ENCODE peak calls at places on chromosomes 13 and 19, in seven cellular contexts. One of them, this sample, is unnamed.

GRCh38 chr19:45798995-45799517 is 6.4 kb upstream of the DMWD start:
- DNase-seq in AG04449: peak
- DNase-seq in KG1: peak
- DNase-seq in cardiac muscle cell: peak
- DNase-seq in psoas muscle: peak
- DNase-seq in activated effector memory CD4-positive, alpha-beta T cell treated with anti-CD3 and anti-CD28 coated beads, Interleukin-2, amount 50 U/mL, for 16 hours: peak
- DNase-seq in heart right ventricle: peak
- DNase-seq in this sample: peak

GRCh38 chr19:51123381-51124186 is 1.1 kb upstream of the SIGLEC9 start:
- DNase-seq in psoas muscle: no peak
- DNase-seq in cardiac muscle cell: no peak
- DNase-seq in heart right ventricle: no peak
- DNase-seq in AG04449: no peak
- DNase-seq in activated effector memory CD4-positive, alpha-beta T cell treated with anti-CD3 and anti-CD28 coated beads, Interleukin-2, amount 50 U/mL, for 16 hours: peak
- DNase-seq in KG1: peak
- DNase-seq in this sample: peak

GRCh38 chr13:45851171-45851889 is at the start of gene SIAH3:
- DNase-seq in psoas muscle: no peak
- DNase-seq in AG04449: no peak
- DNase-seq in heart right ventricle: no peak
- DNase-seq in cardiac muscle cell: peak
- DNase-seq in KG1: no peak
- DNase-seq in activated effector memory CD4-positive, alpha-beta T cell treated with anti-CD3 and anti-CD28 coated beads, Interleukin-2, amount 50 U/mL, for 16 hours: no peak
- DNase-seq in this sample: no peak

GRCh38 chr13:110436276-110436675 is 125.2 kb downstream of the RAB20 start:
- DNase-seq in heart right ventricle: no peak
- DNase-seq in AG04449: no peak
- DNase-seq in activated effector memory CD4-positive, alpha-beta T cell treated with anti-CD3 and anti-CD28 coated beads, Interleukin-2, amount 50 U/mL, for 16 hours: no peak
- DNase-seq in KG1: no peak
- DNase-seq in cardiac muscle cell: peak
- DNase-seq in psoas muscle: no peak
- DNase-seq in this sample: no peak

GRCh38 chr13:35722438-35723060 is 246.1 kb upstream of the MAB21L1 start:
- DNase-seq in heart right ventricle: no peak
- DNase-seq in cardiac muscle cell: no peak
- DNase-seq in psoas muscle: no peak
- DNase-seq in AG04449: no peak
- DNase-seq in activated effector memory CD4-positive, alpha-beta T cell treated with anti-CD3 and anti-CD28 coated beads, Interleukin-2, amount 50 U/mL, for 16 hours: no peak
- DNase-seq in KG1: peak
- DNase-seq in this sample: no peak

GRCh38 chr19:3368848-3369336 is 2.5 kb downstream of the NFIC start:
- DNase-seq in activated effector memory CD4-positive, alpha-beta T cell treated with anti-CD3 and anti-CD28 coated beads, Interleukin-2, amount 50 U/mL, for 16 hours: no peak
- DNase-seq in KG1: no peak
- DNase-seq in heart right ventricle: no peak
- DNase-seq in AG04449: no peak
- DNase-seq in psoas muscle: no peak
- DNase-seq in cardiac muscle cell: peak
- DNase-seq in this sample: no peak

GRCh38 chr19:33497151-33497777 is 24.3 kb downstream of the PEPD start:
- DNase-seq in KG1: no peak
- DNase-seq in activated effector memory CD4-positive, alpha-beta T cell treated with anti-CD3 and anti-CD28 coated beads, Interleukin-2, amount 50 U/mL, for 16 hours: no peak
- DNase-seq in cardiac muscle cell: no peak
- DNase-seq in psoas muscle: no peak
- DNase-seq in AG04449: no peak
- DNase-seq in heart right ventricle: no peak
- DNase-seq in this sample: no peak

GRCh38 chr13:28100149-28101121 is at the start of gene FLT3:
- DNase-seq in heart right ventricle: peak
- DNase-seq in activated effector memory CD4-positive, alpha-beta T cell treated with anti-CD3 and anti-CD28 coated beads, Interleukin-2, amount 50 U/mL, for 16 hours: peak
- DNase-seq in psoas muscle: no peak
- DNase-seq in cardiac muscle cell: peak
- DNase-seq in KG1: peak
- DNase-seq in AG04449: no peak
- DNase-seq in this sample: peak

GRCh38 chr13:99972190-99972731 is 694 bp upstream of the ZIC5 start:
- DNase-seq in AG04449: no peak
- DNase-seq in KG1: no peak
- DNase-seq in psoas muscle: no peak
- DNase-seq in heart right ventricle: no peak
- DNase-seq in activated effector memory CD4-positive, alpha-beta T cell treated with anti-CD3 and anti-CD28 coated beads, Interleukin-2, amount 50 U/mL, for 16 hours: peak
- DNase-seq in cardiac muscle cell: no peak
- DNase-seq in this sample: no peak

GRCh38 chr19:40803857-40804782 is 5.1 kb downstream of the EGLN2 start:
- DNase-seq in heart right ventricle: peak
- DNase-seq in cardiac muscle cell: no peak
- DNase-seq in activated effector memory CD4-positive, alpha-beta T cell treated with anti-CD3 and anti-CD28 coated beads, Interleukin-2, amount 50 U/mL, for 16 hours: peak
- DNase-seq in psoas muscle: no peak
- DNase-seq in AG04449: no peak
- DNase-seq in KG1: no peak
- DNase-seq in this sample: peak

GRCh38 chr19:18251587-18252369 is 22.5 kb downstream of the IQCN start:
- DNase-seq in AG04449: no peak
- DNase-seq in KG1: peak
- DNase-seq in psoas muscle: peak
- DNase-seq in activated effector memory CD4-positive, alpha-beta T cell treated with anti-CD3 and anti-CD28 coated beads, Interleukin-2, amount 50 U/mL, for 16 hours: peak
- DNase-seq in cardiac muscle cell: peak
- DNase-seq in heart right ventricle: peak
- DNase-seq in this sample: peak

GRCh38 chr19:5152013-5152763 is 183.3 kb downstream of the KDM4B start:
- DNase-seq in KG1: no peak
- DNase-seq in activated effector memory CD4-positive, alpha-beta T cell treated with anti-CD3 and anti-CD28 coated beads, Interleukin-2, amount 50 U/mL, for 16 hours: no peak
- DNase-seq in heart right ventricle: no peak
- DNase-seq in AG04449: no peak
- DNase-seq in cardiac muscle cell: no peak
- DNase-seq in psoas muscle: no peak
- DNase-seq in this sample: no peak

GRCh38 chr19:50969413-50969760 is at the start of gene KLK6:
- DNase-seq in AG04449: no peak
- DNase-seq in activated effector memory CD4-positive, alpha-beta T cell treated with anti-CD3 and anti-CD28 coated beads, Interleukin-2, amount 50 U/mL, for 16 hours: no peak
- DNase-seq in KG1: no peak
- DNase-seq in cardiac muscle cell: no peak
- DNase-seq in psoas muscle: no peak
- DNase-seq in heart right ventricle: no peak
- DNase-seq in this sample: no peak

GRCh38 chr13:24308488-24309020 is 826 bp upstream of the C1QTNF9 start:
- DNase-seq in AG04449: no peak
- DNase-seq in heart right ventricle: no peak
- DNase-seq in cardiac muscle cell: no peak
- DNase-seq in psoas muscle: no peak
- DNase-seq in KG1: no peak
- DNase-seq in activated effector memory CD4-positive, alpha-beta T cell treated with anti-CD3 and anti-CD28 coated beads, Interleukin-2, amount 50 U/mL, for 16 hours: no peak
- DNase-seq in this sample: no peak

GRCh38 chr13:27783111-27783510 is 9.2 kb upstream of the GSX1 start:
- DNase-seq in KG1: no peak
- DNase-seq in heart right ventricle: no peak
- DNase-seq in cardiac muscle cell: peak
- DNase-seq in psoas muscle: no peak
- DNase-seq in activated effector memory CD4-positive, alpha-beta T cell treated with anti-CD3 and anti-CD28 coated beads, Interleukin-2, amount 50 U/mL, for 16 hours: no peak
- DNase-seq in AG04449: no peak
- DNase-seq in this sample: no peak

GRCh38 chr19:3556978-3557460 is 367 bp downstream of the MFSD12 start:
- DNase-seq in heart right ventricle: no peak
- DNase-seq in AG04449: no peak
- DNase-seq in psoas muscle: peak
- DNase-seq in cardiac muscle cell: peak
- DNase-seq in activated effector memory CD4-positive, alpha-beta T cell treated with anti-CD3 and anti-CD28 coated beads, Interleukin-2, amount 50 U/mL, for 16 hours: peak
- DNase-seq in KG1: no peak
- DNase-seq in this sample: peak

GRCh38 chr13:43786766-43787517 is at the start of gene ENOX1:
- DNase-seq in psoas muscle: peak
- DNase-seq in activated effector memory CD4-positive, alpha-beta T cell treated with anti-CD3 and anti-CD28 coated beads, Interleukin-2, amount 50 U/mL, for 16 hours: peak
- DNase-seq in KG1: peak
- DNase-seq in heart right ventricle: peak
- DNase-seq in AG04449: no peak
- DNase-seq in cardiac muscle cell: peak
- DNase-seq in this sample: no peak

GRCh38 chr13:98853791-98854191 is 101.3 kb upstream of the SLC15A1 start:
- DNase-seq in cardiac muscle cell: no peak
- DNase-seq in heart right ventricle: no peak
- DNase-seq in activated effector memory CD4-positive, alpha-beta T cell treated with anti-CD3 and anti-CD28 coated beads, Interleukin-2, amount 50 U/mL, for 16 hours: peak
- DNase-seq in psoas muscle: no peak
- DNase-seq in AG04449: peak
- DNase-seq in KG1: no peak
- DNase-seq in this sample: peak

GRCh38 chr19:29711584-29712132 is 3.4 kb downstream of the C19orf12 start:
- DNase-seq in AG04449: no peak
- DNase-seq in heart right ventricle: no peak
- DNase-seq in psoas muscle: no peak
- DNase-seq in cardiac muscle cell: no peak
- DNase-seq in activated effector memory CD4-positive, alpha-beta T cell treated with anti-CD3 and anti-CD28 coated beads, Interleukin-2, amount 50 U/mL, for 16 hours: no peak
- DNase-seq in KG1: no peak
- DNase-seq in this sample: no peak

GRCh38 chr13:46622918-46623256 is 69.9 kb downstream of the LRCH1 start:
- DNase-seq in AG04449: peak
- DNase-seq in KG1: no peak
- DNase-seq in cardiac muscle cell: peak
- DNase-seq in psoas muscle: peak
- DNase-seq in heart right ventricle: no peak
- DNase-seq in activated effector memory CD4-positive, alpha-beta T cell treated with anti-CD3 and anti-CD28 coated beads, Interleukin-2, amount 50 U/mL, for 16 hours: no peak
- DNase-seq in this sample: no peak

GRCh38 chr13:113990321-113990837 is 16.5 kb upstream of the C13orf46 start:
- DNase-seq in cardiac muscle cell: no peak
- DNase-seq in KG1: no peak
- DNase-seq in heart right ventricle: peak
- DNase-seq in psoas muscle: no peak
- DNase-seq in AG04449: no peak
- DNase-seq in activated effector memory CD4-positive, alpha-beta T cell treated with anti-CD3 and anti-CD28 coated beads, Interleukin-2, amount 50 U/mL, for 16 hours: peak
- DNase-seq in this sample: no peak

GRCh38 chr19:41934849-41935374 is 6.7 kb upstream of the ERFL start:
- DNase-seq in heart right ventricle: peak
- DNase-seq in AG04449: no peak
- DNase-seq in KG1: peak
- DNase-seq in cardiac muscle cell: peak
- DNase-seq in psoas muscle: peak
- DNase-seq in activated effector memory CD4-positive, alpha-beta T cell treated with anti-CD3 and anti-CD28 coated beads, Interleukin-2, amount 50 U/mL, for 16 hours: peak
- DNase-seq in this sample: peak

GRCh38 chr13:91058066-91058465 is 289.4 kb upstream of the MIR17HG start:
- DNase-seq in psoas muscle: no peak
- DNase-seq in KG1: no peak
- DNase-seq in activated effector memory CD4-positive, alpha-beta T cell treated with anti-CD3 and anti-CD28 coated beads, Interleukin-2, amount 50 U/mL, for 16 hours: no peak
- DNase-seq in cardiac muscle cell: peak
- DNase-seq in heart right ventricle: no peak
- DNase-seq in AG04449: no peak
- DNase-seq in this sample: no peak

GRCh38 chr13:100089633-100090032 is 740 bp downstream of the PCCA start:
- DNase-seq in activated effector memory CD4-positive, alpha-beta T cell treated with anti-CD3 and anti-CD28 coated beads, Interleukin-2, amount 50 U/mL, for 16 hours: no peak
- DNase-seq in AG04449: no peak
- DNase-seq in heart right ventricle: no peak
- DNase-seq in psoas muscle: no peak
- DNase-seq in cardiac muscle cell: peak
- DNase-seq in KG1: peak
- DNase-seq in this sample: no peak

GRCh38 chr19:6225232-6225635 is 54.5 kb downstream of the MLLT1 start:
- DNase-seq in KG1: no peak
- DNase-seq in heart right ventricle: no peak
- DNase-seq in activated effector memory CD4-positive, alpha-beta T cell treated with anti-CD3 and anti-CD28 coated beads, Interleukin-2, amount 50 U/mL, for 16 hours: no peak
- DNase-seq in cardiac muscle cell: no peak
- DNase-seq in AG04449: no peak
- DNase-seq in psoas muscle: no peak
- DNase-seq in this sample: no peak

GRCh38 chr13:98206946-98207345 is 29.9 kb upstream of the RNF113B start:
- DNase-seq in psoas muscle: no peak
- DNase-seq in heart right ventricle: no peak
- DNase-seq in cardiac muscle cell: peak
- DNase-seq in AG04449: peak
- DNase-seq in KG1: no peak
- DNase-seq in activated effector memory CD4-positive, alpha-beta T cell treated with anti-CD3 and anti-CD28 coated beads, Interleukin-2, amount 50 U/mL, for 16 hours: no peak
- DNase-seq in this sample: no peak

GRCh38 chr13:26971990-26972888 is 199.4 kb downstream of the USP12 start:
- DNase-seq in KG1: no peak
- DNase-seq in cardiac muscle cell: peak
- DNase-seq in heart right ventricle: no peak
- DNase-seq in activated effector memory CD4-positive, alpha-beta T cell treated with anti-CD3 and anti-CD28 coated beads, Interleukin-2, amount 50 U/mL, for 16 hours: no peak
- DNase-seq in psoas muscle: no peak
- DNase-seq in AG04449: no peak
- DNase-seq in this sample: peak

GRCh38 chr13:76029088-76029487 is 393.0 kb downstream of the LMO7 start:
- DNase-seq in psoas muscle: no peak
- DNase-seq in AG04449: no peak
- DNase-seq in KG1: peak
- DNase-seq in activated effector memory CD4-positive, alpha-beta T cell treated with anti-CD3 and anti-CD28 coated beads, Interleukin-2, amount 50 U/mL, for 16 hours: no peak
- DNase-seq in cardiac muscle cell: no peak
- DNase-seq in heart right ventricle: no peak
- DNase-seq in this sample: no peak

GRCh38 chr13:40706439-40706838 is 40.0 kb upstream of the FOXO1 start:
- DNase-seq in heart right ventricle: no peak
- DNase-seq in KG1: no peak
- DNase-seq in psoas muscle: no peak
- DNase-seq in AG04449: no peak
- DNase-seq in cardiac muscle cell: no peak
- DNase-seq in activated effector memory CD4-positive, alpha-beta T cell treated with anti-CD3 and anti-CD28 coated beads, Interleukin-2, amount 50 U/mL, for 16 hours: no peak
- DNase-seq in this sample: no peak

GRCh38 chr19:51524661-51525264 is 6.7 kb downstream of the SIGLEC6 start:
- DNase-seq in AG04449: no peak
- DNase-seq in KG1: no peak
- DNase-seq in psoas muscle: no peak
- DNase-seq in heart right ventricle: no peak
- DNase-seq in activated effector memory CD4-positive, alpha-beta T cell treated with anti-CD3 and anti-CD28 coated beads, Interleukin-2, amount 50 U/mL, for 16 hours: no peak
- DNase-seq in cardiac muscle cell: no peak
- DNase-seq in this sample: no peak

GRCh38 chr19:2016041-2016807 is 710 bp upstream of the BTBD2 start:
- DNase-seq in activated effector memory CD4-positive, alpha-beta T cell treated with anti-CD3 and anti-CD28 coated beads, Interleukin-2, amount 50 U/mL, for 16 hours: peak
- DNase-seq in KG1: no peak
- DNase-seq in AG04449: peak
- DNase-seq in cardiac muscle cell: peak
- DNase-seq in psoas muscle: peak
- DNase-seq in heart right ventricle: peak
- DNase-seq in this sample: peak

GRCh38 chr19:55353803-55354697 is 469 bp downstream of the COX6B2 start:
- DNase-seq in cardiac muscle cell: peak
- DNase-seq in KG1: no peak
- DNase-seq in AG04449: no peak
- DNase-seq in psoas muscle: peak
- DNase-seq in activated effector memory CD4-positive, alpha-beta T cell treated with anti-CD3 and anti-CD28 coated beads, Interleukin-2, amount 50 U/mL, for 16 hours: peak
- DNase-seq in heart right ventricle: peak
- DNase-seq in this sample: peak

GRCh38 chr13:30742896-30743295 is 7.6 kb downstream of the ALOX5AP start:
- DNase-seq in AG04449: no peak
- DNase-seq in activated effector memory CD4-positive, alpha-beta T cell treated with anti-CD3 and anti-CD28 coated beads, Interleukin-2, amount 50 U/mL, for 16 hours: no peak
- DNase-seq in cardiac muscle cell: no peak
- DNase-seq in psoas muscle: no peak
- DNase-seq in KG1: no peak
- DNase-seq in heart right ventricle: no peak
- DNase-seq in this sample: no peak

GRCh38 chr19:10219678-10220077 is 11.5 kb downstream of the S1PR2 start:
- DNase-seq in heart right ventricle: no peak
- DNase-seq in KG1: peak
- DNase-seq in AG04449: no peak
- DNase-seq in activated effector memory CD4-positive, alpha-beta T cell treated with anti-CD3 and anti-CD28 coated beads, Interleukin-2, amount 50 U/mL, for 16 hours: peak
- DNase-seq in cardiac muscle cell: peak
- DNase-seq in psoas muscle: no peak
- DNase-seq in this sample: peak

This sample was measured in activated T-helper 1 cell treated with anti-CD3 and anti-CD28 coated beads, Interleukin-12 subunit alpha, Interleukin-12 subunit beta, Interleukin-2, Interleukin-4 antibody, amounts not matched to agents 30 ng/mL and 10 ng/mL and 1 ng/mL, durations not matched to agents 14 hours and 24 hours and 36 hours.